ENCODE peak calls at places on chromosomes 16 and 17, in five cellular contexts. G is GM06990, J is GM12864, I is astrocyte, U is mammary epithelial cell. T is an unnamed sample.

GRCh38 chr17:11318207-11318606 is 77.2 kb downstream of the SHISA6 start:
- DNase-seq in I (no peak), G (no peak), J (no peak), U (no peak), T (no peak)

GRCh38 chr16:19840524-19841110 is 44.0 kb downstream of the GPRC5B start:
- DNase-seq in U (no peak), I (no peak), G (no peak), J (no peak), T (no peak)

GRCh38 chr17:63082952-63083351 is 116.9 kb downstream of the TANC2 start:
- DNase-seq in U (peak), J (no peak), I (peak), G (no peak), T (no peak)

GRCh38 chr17:58277107-58277506 is 3.6 kb downstream of the MPO start:
- DNase-seq in J (no peak), U (no peak), I (no peak), G (no peak), T (no peak)

GRCh38 chr16:31460582-31461002 is 1.3 kb downstream of the ARMC5 start:
- DNase-seq in I (peak), U (peak), J (no peak), G (no peak), T (no peak)

GRCh38 chr17:41689497-41690299 is 1.0 kb downstream of the EIF1 start:
- DNase-seq in I (no peak), U (peak), J (peak), G (no peak), T (no peak)

GRCh38 chr16:1788095-1788707 is 5.3 kb downstream of the IGFALS start:
- DNase-seq in U (no peak), J (no peak), G (peak), I (no peak), T (peak)

GRCh38 chr17:30263552-30264333 is 28.0 kb downstream of the BLMH start:
- DNase-seq in I (peak), G (no peak), J (no peak), U (no peak), T (no peak)

GRCh38 chr17:63682441-63682840 is 17.5 kb downstream of the LIMD2 start:
- DNase-seq in J (no peak), U (no peak), G (no peak), I (no peak), T (no peak)

GRCh38 chr16:73956592-73957495 is 339.8 kb upstream of the PSMD7 start:
- DNase-seq in J (peak), G (no peak), I (peak), U (peak), T (no peak)

GRCh38 chr16:56547949-56548567 is 16.8 kb upstream of the MT4 start:
- DNase-seq in G (no peak), I (no peak), U (no peak), J (no peak), T (no peak)

GRCh38 chr16:70635356-70636016 is 10.9 kb upstream of the IL34 start:
- DNase-seq in U (peak), J (no peak), G (no peak), I (peak), T (no peak)

GRCh38 chr16:89633064-89633631 is 19.7 kb downstream of the DPEP1 start:
- DNase-seq in G (no peak), J (no peak), I (peak), U (peak), T (peak)

GRCh38 chr17:57747221-57748017 is 2.3 kb upstream of the CCDC182 start:
- DNase-seq in U (peak), J (no peak), I (peak), G (no peak), T (no peak)

GRCh38 chr16:58258326-58258725 is 36.5 kb downstream of the PRSS54 start:
- DNase-seq in I (no peak), J (no peak), U (peak), G (no peak), T (no peak)

GRCh38 chr17:63537991-63538692 is 12.1 kb upstream of the DCAF7 start:
- DNase-seq in I (no peak), J (no peak), U (no peak), G (no peak), T (peak)

GRCh38 chr17:61803796-61804195 is 59.5 kb downstream of the BRIP1 start:
- DNase-seq in G (no peak), U (no peak), I (no peak), J (no peak), T (no peak)

GRCh38 chr16:56258508-56259424 is 67.5 kb downstream of the GNAO1 start:
- DNase-seq in G (no peak), J (no peak), U (no peak), I (no peak), T (no peak)

GRCh38 chr17:78374631-78375274 is 3.7 kb upstream of the PGS1 start:
- DNase-seq in J (no peak), G (no peak), U (no peak), I (peak), T (no peak)

GRCh38 chr17:3960764-3961163 is 3.5 kb downstream of the ATP2A3 start:
- DNase-seq in U (no peak), J (no peak), I (peak), G (no peak), T (no peak)

GRCh38 chr16:22375117-22375962 is 921 bp upstream of the CDR2 start:
- DNase-seq in I (no peak), G (no peak), U (no peak), J (no peak), T (no peak)

GRCh38 chr16:55588799-55589198 is 22.3 kb downstream of the CAPNS2 start:
- DNase-seq in G (no peak), U (no peak), I (no peak), J (no peak), T (no peak)

GRCh38 chr17:72488542-72489272 is 367.9 kb downstream of the SOX9 start:
- DNase-seq in G (no peak), J (no peak), U (no peak), I (no peak), T (no peak)

GRCh38 chr16:88828711-88829110 is 17.0 kb upstream of the APRT start:
- DNase-seq in I (no peak), G (no peak), U (no peak), J (no peak), T (no peak)

DNA sequence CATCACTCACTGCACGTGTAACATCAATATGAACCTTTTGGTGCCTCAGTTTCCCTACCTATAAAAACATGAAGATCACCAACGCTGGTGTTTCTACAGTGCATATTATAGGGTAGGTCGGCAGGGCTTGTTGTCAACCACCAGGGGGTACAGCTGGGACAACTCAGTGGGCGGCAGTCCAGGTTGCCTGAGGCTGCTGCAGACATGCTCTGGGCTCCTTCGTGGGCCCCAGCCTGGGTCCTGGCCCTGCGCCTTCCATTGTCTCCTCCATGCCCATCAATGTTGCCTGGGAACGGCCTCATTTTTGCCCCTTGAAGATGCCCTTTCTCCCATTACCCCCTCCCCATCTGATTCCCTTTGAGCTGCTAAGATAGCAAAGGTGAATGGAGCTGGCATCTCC is 89.8 kb downstream of the GSG1L start:
- DNase-seq in I (no peak), U (no peak), J (no peak), G (no peak), T (no peak)
- TF ChIP-seq CTCF in I (no peak), U (no peak), J (peak), G (peak), T (no peak)

GRCh38 chr17:51434434-51435170 is 174.3 kb downstream of the UTP18 start:
- DNase-seq in I (no peak), G (no peak), J (no peak), U (peak), T (no peak)

GRCh38 chr17:51439395-51440229 is 179.3 kb downstream of the UTP18 start:
- DNase-seq in U (peak), G (no peak), I (no peak), J (no peak), T (no peak)

GRCh38 chr17:51430581-51430980 is 170.2 kb downstream of the UTP18 start:
- DNase-seq in G (no peak), U (no peak), I (no peak), J (no peak), T (no peak)

GRCh38 chr17:51435171-51435552 is 174.8 kb downstream of the UTP18 start:
- DNase-seq in U (no peak), I (no peak), G (no peak), J (no peak), T (no peak)

GRCh38 chr17:51435641-51436091 is 175.3 kb downstream of the UTP18 start:
- DNase-seq in I (no peak), J (no peak), G (no peak), U (no peak), T (no peak)
- TF ChIP-seq CTCF in I (peak), J (peak), G (peak), U (peak), T (peak)

DNA sequence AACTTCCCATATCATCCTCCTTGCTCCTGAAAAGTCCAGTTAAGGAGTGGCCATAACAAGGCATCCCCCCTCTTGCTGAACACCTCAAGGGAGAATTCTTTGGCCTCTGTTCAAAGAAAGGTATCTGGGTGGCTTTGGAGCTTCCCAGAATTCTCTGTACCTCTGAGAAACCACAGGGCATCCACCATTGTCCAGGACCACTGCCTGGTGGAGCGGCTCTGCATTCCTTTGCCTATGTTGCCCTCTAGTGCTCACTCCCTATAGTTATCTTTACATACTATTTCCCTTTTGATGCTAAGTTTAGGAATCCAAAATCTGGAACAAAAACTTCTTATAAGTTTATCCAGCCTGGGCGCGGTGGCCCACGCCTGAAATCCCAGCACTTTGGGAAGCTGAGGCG is 30.3 kb downstream of the CHD9NB start:
- DNase-seq in J (no peak), U (peak), G (no peak), I (peak), T (no peak)
- TF ChIP-seq CTCF in J (peak), U (peak), G (peak), I (peak), T (peak)

GRCh38 chr16:48115299-48115698 is 40.5 kb downstream of the ABCC12 start:
- DNase-seq in G (no peak), U (no peak), J (no peak), I (no peak), T (no peak)

GRCh38 chr16:48110982-48111381 is 44.8 kb downstream of the ABCC12 start:
- DNase-seq in J (no peak), I (no peak), G (no peak), U (no peak), T (no peak)

GRCh38 chr16:48112603-48113400 is 43.0 kb downstream of the ABCC12 start:
- DNase-seq in U (no peak), G (no peak), I (no peak), J (no peak), T (no peak)

GRCh38 chr16:48114410-48114809 is 41.4 kb downstream of the ABCC12 start:
- DNase-seq in G (no peak), J (no peak), U (no peak), I (no peak), T (no peak)

GRCh38 chr16:48113471-48113870 is 42.3 kb downstream of the ABCC12 start:
- DNase-seq in J (no peak), I (no peak), U (no peak), G (no peak), T (no peak)
- TF ChIP-seq CTCF in J (peak), I (no peak), U (peak), G (peak), T (peak)

T was measured in RWPE2.